ENCODE peak calls at places on chromosomes 3 and 15, in six cellular contexts. T, N, I, M, X and Q are unnamed samples. For H3K27me3, the result is how much of the 10 kb centered on the place peaks cover.

GRCh38 chr15:77753238-77753873 is 120.6 kb upstream of the LINGO1 start:
- DNase-seq in T (no peak), N (no peak), I (no peak), M (no peak), X (no peak), Q (peak)

GRCh38 chr3:3800076-3800448 is 831 bp downstream of the LRRN1 start:
- DNase-seq in T (peak), N (no peak), I (no peak), M (peak), X (no peak), Q (no peak)

GRCh38 chr3:45887759-45888511 is 1.6 kb downstream of the CCR9 start:
- DNase-seq in T (no peak), N (no peak), I (no peak), M (peak), X (no peak), Q (no peak)

GRCh38 chr15:32683231-32683630 is 34.6 kb upstream of the GREM1 start:
- DNase-seq in T (no peak), N (no peak), I (no peak), M (no peak), X (no peak), Q (no peak)

GRCh38 chr15:99427668-99428361 is 138.0 kb upstream of the MEF2A start:
- DNase-seq in T (no peak), N (no peak), I (no peak), M (no peak), X (peak), Q (no peak)

GRCh38 chr3:61777483-61777882 is 216.1 kb downstream of the PTPRG start:
- DNase-seq in T (no peak), N (no peak), I (no peak), M (no peak), X (no peak), Q (no peak)

GRCh38 chr3:111924283-111924682 is 54.5 kb upstream of the ABHD10 start:
- DNase-seq in T (peak), N (no peak), I (no peak), M (no peak), X (no peak), Q (no peak)

GRCh38 chr3:52026016-52026415 is 30.3 kb upstream of the RPL29 start:
- DNase-seq in T (no peak), N (no peak), I (no peak), M (no peak), X (no peak), Q (no peak)

GRCh38 chr3:122952509-122952908 is 75.1 kb downstream of the SEMA5B start:
- DNase-seq in T (no peak), N (no peak), I (no peak), M (no peak), X (no peak), Q (no peak)

GRCh38 chr3:13650210-13651056 is 101.5 kb downstream of the FBLN2 start:
- DNase-seq in T (peak), N (no peak), I (peak), M (peak), X (no peak), Q (peak)

GRCh38 chr3:189967254-189967865 is 153.3 kb downstream of the P3H2 start:
- DNase-seq in T (no peak), N (no peak), I (peak), M (peak), X (no peak), Q (peak)

GRCh38 chr15:51869074-51869425 is 39.6 kb downstream of the TMOD3 start:
- DNase-seq in T (no peak), N (no peak), I (no peak), M (peak), X (no peak), Q (peak)

GRCh38 chr3:55968331-55968730 is 481.2 kb upstream of the WNT5A start:
- DNase-seq in T (no peak), N (no peak), I (no peak), M (no peak), X (no peak), Q (no peak)

GRCh38 chr15:101255615-101256350 is 3.9 kb upstream of the CHSY1 start:
- DNase-seq in T (no peak), N (no peak), I (no peak), M (no peak), X (no peak), Q (no peak)

GRCh38 chr15:75578948-75579908 is at the start of gene PTPN9:
- DNase-seq in T (peak), N (no peak), I (peak), M (peak), X (peak), Q (peak)

GRCh38 chr3:129448187-129448895 is 8.3 kb downstream of the IFT122 start:
- DNase-seq in T (peak), N (no peak), I (no peak), M (no peak), X (no peak), Q (no peak)

GRCh38 chr3:171018151-171018935 is 8.2 kb downstream of the SLC2A2 start:
- DNase-seq in T (no peak), N (no peak), I (no peak), M (no peak), X (no peak), Q (no peak)

GRCh38 chr15:35289029-35289617 is 204.0 kb upstream of the NANOGP8 start:
- DNase-seq in T (no peak), N (no peak), I (no peak), M (peak), X (no peak), Q (peak)

GRCh38 chr15:57557810-57558209 is 33.9 kb upstream of the MYZAP start:
- DNase-seq in T (no peak), N (no peak), I (no peak), M (no peak), X (no peak), Q (no peak)

GRCh38 chr3:184531580-184532290 is 29.9 kb upstream of the EPHB3 start:
- DNase-seq in T (no peak), N (no peak), I (no peak), M (no peak), X (no peak), Q (no peak)

GRCh38 chr3:45075821-45076625 is 49.9 kb downstream of the CLEC3B start:
- DNase-seq in T (no peak), N (no peak), I (no peak), M (no peak), X (no peak), Q (no peak)

GRCh38 chr15:36428102-36428845 is 151.2 kb upstream of the CDIN1 start:
- DNase-seq in T (no peak), N (no peak), I (peak), M (no peak), X (peak), Q (peak)

GRCh38 chr15:57387644-57388076 is 11.4 kb downstream of the CGNL1 start:
- DNase-seq in T (no peak), N (no peak), I (no peak), M (no peak), X (no peak), Q (no peak)

GRCh38 chr15:101411588-101411987 is 77.9 kb downstream of the PCSK6 start:
- DNase-seq in T (peak), N (no peak), I (no peak), M (no peak), X (no peak), Q (no peak)

GRCh38 chr15:40471105-40471777 is 457 bp downstream of the CHST14 start:
- DNase-seq in T (no peak), N (no peak), I (peak), M (no peak), X (no peak), Q (no peak)

GRCh38 chr3:134625462-134625861 is 25.4 kb downstream of the KY start:
- DNase-seq in T (peak), N (no peak), I (no peak), M (no peak), X (no peak), Q (no peak)

GRCh38 chr15:74789171-74789627 is 7.3 kb downstream of the CSK start:
- DNase-seq in T (peak), N (no peak), I (no peak), M (no peak), X (peak), Q (no peak)

GRCh38 chr15:90479656-90480055 is 50.1 kb upstream of the CRTC3 start:
- DNase-seq in T (peak), N (no peak), I (peak), M (no peak), X (peak), Q (no peak)

GRCh38 chr3:184523825-184524615 is 37.6 kb upstream of the EPHB3 start:
- DNase-seq in T (no peak), N (no peak), I (no peak), M (no peak), X (no peak), Q (peak)

GRCh38 chr15:67157779-67158366 is 92.5 kb downstream of the SMAD3 start:
- DNase-seq in T (no peak), N (no peak), I (no peak), M (no peak), X (no peak), Q (peak)

GRCh38 chr3:170301404-170301803 is 56.1 kb upstream of the SKIL start:
- DNase-seq in T (no peak), N (no peak), I (no peak), M (no peak), X (no peak), Q (no peak)

GRCh38 chr15:42457445-42458442 is 33.2 kb downstream of the ZNF106 start:
- DNase-seq in T (peak), N (no peak), I (peak), M (peak), X (no peak), Q (peak)

GRCh38 chr3:4395448-4395847 is 71.6 kb downstream of the SUMF1 start:
- DNase-seq in T (no peak), N (no peak), I (no peak), M (no peak), X (no peak), Q (no peak)

GRCh38 chr15:90343391-90343790 is 8.7 kb upstream of the ZNF774 start:
- DNase-seq in T (no peak), N (no peak), I (no peak), M (no peak), X (no peak), Q (no peak)

GRCh38 chr3:125398952-125399351 is 23.8 kb upstream of the ZNF148 start:
- DNase-seq in T (no peak), N (no peak), I (no peak), M (no peak), X (no peak), Q (no peak)

GRCh38 chr3:194285859-194286197 is 65.3 kb downstream of the CPN2 start:
- DNase-seq in T (no peak), N (no peak), I (no peak), M (no peak), X (no peak), Q (no peak)

GRCh38 chr15:99096173-99096893 is 8.5 kb upstream of the SYNM start:
- DNase-seq in T (no peak), N (no peak), I (no peak), M (no peak), X (no peak), Q (no peak)

GRCh38 chr3:31724681-31725080 is 192.0 kb downstream of the STT3B start:
- DNase-seq in T (no peak), N (no peak), I (no peak), M (peak), X (no peak), Q (peak)

GRCh38 chr3:44000586-44000985 is 241.1 kb upstream of the TOPAZ1 start:
- DNase-seq in T (no peak), N (no peak), I (no peak), M (no peak), X (no peak), Q (no peak)
- H3K27me3 ChIP-seq in T (half or more), N (under half), I (under half), M (under half), X (under half), Q (under half)

GRCh38 chr3:48082580-48083187 is 66.5 kb upstream of the MAP4 start:
- DNase-seq in T (no peak), N (no peak), I (no peak), M (no peak), X (no peak), Q (no peak)

DNA sequence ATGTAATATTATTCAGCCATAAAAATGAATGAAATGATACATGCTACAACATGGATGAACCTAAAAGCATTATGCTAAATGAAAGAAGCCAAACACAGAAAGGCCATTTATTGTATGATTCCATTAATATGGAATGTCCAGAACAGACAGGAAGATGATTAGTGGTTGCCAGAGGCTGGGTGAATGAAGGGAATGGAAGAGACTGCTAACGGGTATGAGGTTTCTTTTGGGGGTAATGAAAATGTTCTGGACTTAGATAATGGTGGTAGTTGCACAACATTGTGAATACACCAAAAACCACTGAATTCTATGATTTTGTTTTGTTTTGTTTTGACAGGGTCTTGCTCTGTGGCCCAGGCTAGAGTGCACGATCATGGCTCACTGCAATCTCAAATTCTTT is 61.6 kb upstream of the MAP4 start:
- DNase-seq in T (no peak), N (no peak), I (no peak), M (no peak), X (no peak), Q (no peak)
- H3K27ac ChIP-seq in T (no peak), N (no peak), I (no peak), M (no peak), X (peak), Q (no peak)

GRCh38 chr15:63982381-63982854 is 63.9 kb downstream of the DAPK2 start:
- DNase-seq in T (no peak), N (no peak), I (no peak), M (no peak), X (peak), Q (no peak)
- TF ChIP-seq CTCF in T (no peak), N (no peak), I (no peak), M (no peak), X (no peak), Q (no peak)

GRCh38 chr15:92666780-92667179 is 11.2 kb upstream of the FAM174B start:
- DNase-seq in T (peak), N (no peak), I (peak), M (no peak), X (no peak), Q (no peak)
- H3K27me3 ChIP-seq in T (under half), N (under half), I (under half), M (under half), X (under half), Q (under half)

GRCh38 chr3:73605388-73605787 is 19.4 kb downstream of the PDZRN3 start:
- DNase-seq in T (no peak), N (no peak), I (no peak), M (no peak), X (no peak), Q (no peak)
- H3K27ac ChIP-seq in T (no peak), N (peak), I (no peak), M (peak), X (no peak), Q (no peak)

GRCh38 chr3:50550079-50550736 is 17.3 kb downstream of the C3orf18 start:
- DNase-seq in T (peak), N (no peak), I (peak), M (peak), X (no peak), Q (peak)

GRCh38 chr3:50549226-50549625 is 18.3 kb downstream of the C3orf18 start:
- DNase-seq in T (no peak), N (no peak), I (no peak), M (no peak), X (no peak), Q (no peak)

GRCh38 chr3:50552598-50552997 is 14.9 kb downstream of the C3orf18 start:
- DNase-seq in T (no peak), N (no peak), I (no peak), M (no peak), X (no peak), Q (no peak)

GRCh38 chr3:50552058-50552435 is 15.5 kb downstream of the C3orf18 start:
- DNase-seq in T (no peak), N (no peak), I (no peak), M (no peak), X (no peak), Q (no peak)

DNA sequence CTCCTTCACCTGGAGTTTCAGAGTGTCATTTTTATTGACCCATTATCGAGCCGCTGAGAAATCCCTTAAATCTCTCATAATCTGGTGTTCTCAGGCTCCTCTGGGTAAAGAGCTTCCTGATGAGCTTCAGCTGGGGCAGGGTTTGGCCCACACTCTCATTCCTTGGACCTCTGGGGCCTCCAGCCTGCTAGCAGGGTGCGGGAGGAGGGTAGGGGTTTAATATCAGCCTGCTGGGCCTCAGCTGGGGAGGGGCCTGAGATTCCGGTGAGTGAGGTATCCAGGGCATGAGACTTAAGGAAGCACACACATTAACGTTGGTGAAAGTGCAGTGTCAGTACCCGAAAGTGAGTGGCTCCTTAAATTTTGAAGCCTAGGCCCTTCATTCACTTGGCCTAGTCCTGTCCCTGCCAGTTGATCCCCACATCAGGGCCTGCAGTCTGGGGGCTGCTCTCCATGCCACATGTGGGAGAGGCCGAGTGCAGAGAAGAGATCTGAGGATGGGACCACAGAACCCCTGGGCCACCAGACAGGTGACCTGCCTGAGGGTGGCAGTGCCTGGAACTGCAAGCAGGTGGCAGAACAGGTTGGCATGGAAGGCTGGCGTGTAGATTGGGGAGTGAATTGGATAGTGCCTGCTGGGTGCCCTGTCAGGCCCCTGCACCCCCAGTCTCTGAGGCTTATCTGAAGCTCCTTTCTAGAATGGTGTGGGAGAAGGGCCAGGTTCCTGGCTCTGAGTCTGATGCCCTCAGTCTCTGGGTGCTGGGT is 16.1 kb downstream of the C3orf18 start:
- DNase-seq in T (peak), N (no peak), I (no peak), M (no peak), X (no peak), Q (no peak)
- TF ChIP-seq CTCF in T (no peak), N (peak), I (no peak), M (no peak), X (peak), Q (no peak)